ENCODE peak calls at places on chromosome 11, in seven cellular contexts. O is left ventricle myocardium inferior; F is activated T-helper 1 cell treated with anti-CD3 and anti-CD28 coated beads, Interleukin-2, amount 50 U/mL, for 16 hours; L is AG08395; S is NCI-H1105 treated with DMSO at 0.1 percent for 48 hours; Z is sciatic nerve; P is right cardiac atrium. W is an unnamed sample.

GRCh38 chr11:7279676-7280075 is 28.0 kb downstream of the SYT9 start:
- DNase-seq in S (no peak), L (no peak), F (no peak), Z (no peak), P (no peak), O (no peak), W (no peak)

GRCh38 chr11:84056696-84057095 is 770.5 kb upstream of the CCDC90B start:
- DNase-seq in Z (no peak), P (no peak), L (no peak), S (no peak), O (no peak), F (no peak), W (no peak)

GRCh38 chr11:20084921-20085814 is 75.1 kb downstream of the DBX1 start:
- DNase-seq in O (no peak), S (no peak), L (no peak), F (no peak), Z (no peak), P (no peak), W (no peak)

GRCh38 chr11:114195981-114196731 is 100.0 kb upstream of the NNMT start:
- DNase-seq in P (no peak), Z (no peak), L (peak; percentile 14), S (no peak), O (no peak), F (no peak), W (peak; percentile 27)

GRCh38 chr11:62068730-62069129 is 55.1 kb upstream of the INCENP start:
- DNase-seq in Z (no peak), S (no peak), O (no peak), F (no peak), L (no peak), P (no peak), W (peak; percentile 11)

GRCh38 chr11:101166038-101166437 is 36.4 kb upstream of the PGR start:
- DNase-seq in F (no peak), P (no peak), O (no peak), L (no peak), Z (no peak), S (no peak), W (no peak)

GRCh38 chr11:86749376-86749775 is 51.0 kb upstream of the PRSS23 start:
- DNase-seq in Z (no peak), F (no peak), O (no peak), L (no peak), S (no peak), P (no peak), W (no peak)

GRCh38 chr11:65390099-65390941 is 3.9 kb downstream of the FRMD8 start:
- DNase-seq in O (no peak), P (no peak), L (peak; percentile 31), Z (peak; percentile 69), S (no peak), F (no peak), W (peak; percentile 45)

GRCh38 chr11:69196322-69197169 is 40.8 kb downstream of the SMIM38 start:
- DNase-seq in O (no peak), S (no peak), Z (no peak), L (no peak), P (no peak), F (no peak), W (no peak)

GRCh38 chr11:64959498-64959897 is 12.4 kb downstream of the MAJIN start:
- DNase-seq in F (no peak), P (no peak), Z (no peak), L (no peak), S (no peak), O (no peak), W (no peak)

GRCh38 chr11:114219559-114220349 is 76.4 kb upstream of the NNMT start:
- DNase-seq in L (no peak), S (no peak), Z (no peak), F (no peak), O (no peak), P (peak; percentile 76), W (no peak)

GRCh38 chr11:116525961-116526495 is 246.8 kb downstream of the BUD13 start:
- DNase-seq in L (no peak), Z (peak; percentile 12), P (no peak), F (no peak), S (no peak), O (no peak), W (no peak)

GRCh38 chr11:73622920-73623593 is 23.3 kb upstream of the PLEKHB1 start:
- DNase-seq in L (peak; percentile 14), O (no peak), F (no peak), Z (no peak), P (no peak), S (no peak), W (no peak)

GRCh38 chr11:113001709-113002108 is 40.5 kb downstream of the NCAM1 start:
- DNase-seq in L (no peak), S (peak; percentile 97), F (no peak), P (no peak), O (no peak), Z (no peak), W (no peak)

GRCh38 chr11:10657308-10658271 is 36.0 kb downstream of the IRAG1 start:
- DNase-seq in P (no peak), L (peak; percentile 59), Z (no peak), S (no peak), O (no peak), F (no peak), W (peak; percentile 61)

GRCh38 chr11:59088164-59088563 is 2.1 kb downstream of the GLYATL1B start:
- DNase-seq in S (no peak), L (no peak), P (no peak), O (no peak), F (no peak), Z (no peak), W (no peak)

GRCh38 chr11:62850911-62851806 is 11.8 kb upstream of the WDR74 start:
- DNase-seq in F (no peak), P (no peak), L (no peak), Z (no peak), S (peak; percentile 23), O (no peak), W (no peak)

GRCh38 chr11:93622043-93622442 is 39.4 kb upstream of the CEP295 start:
- DNase-seq in O (no peak), L (no peak), F (no peak), Z (no peak), P (no peak), S (no peak), W (no peak)

GRCh38 chr11:56846631-56847400 is 98.3 kb upstream of the OR9G4 start:
- DNase-seq in S (no peak), P (peak; percentile 7), Z (no peak), O (no peak), F (no peak), L (no peak), W (no peak)

GRCh38 chr11:859394-860131 is 16.9 kb downstream of the TSPAN4 start:
- DNase-seq in F (no peak), Z (peak; percentile 89), S (peak; percentile 81), O (peak; percentile 81), P (peak; percentile 96), L (peak; percentile 91), W (peak; percentile 92)

GRCh38 chr11:44738791-44739190 is 12.0 kb downstream of the TSPAN18 start:
- DNase-seq in L (no peak), P (no peak), Z (no peak), F (no peak), O (no peak), S (no peak), W (no peak)

GRCh38 chr11:133526790-133527189 is 5.5 kb downstream of the OPCML start:
- DNase-seq in O (peak; percentile 47), S (no peak), Z (no peak), F (no peak), L (no peak), P (peak; percentile 60), W (no peak)

GRCh38 chr11:285894-286220 is 3.1 kb upstream of the PGGHG start:
- DNase-seq in F (no peak), Z (peak; percentile 45), O (no peak), S (no peak), P (no peak), L (no peak), W (no peak)

GRCh38 chr11:11605181-11605580 is 16.6 kb downstream of the GALNT18 start:
- DNase-seq in S (no peak), P (no peak), O (no peak), F (no peak), L (no peak), Z (no peak), W (no peak)

GRCh38 chr11:13302440-13302958 is 24.9 kb downstream of the BMAL1 start:
- DNase-seq in F (no peak), O (no peak), S (no peak), P (no peak), Z (no peak), L (no peak), W (no peak)

GRCh38 chr11:4453118-4453517 is 4.0 kb downstream of the OR52K2 start:
- DNase-seq in F (no peak), Z (no peak), L (no peak), P (no peak), O (no peak), S (no peak), W (no peak)

GRCh38 chr11:77668760-77669159 is 31.2 kb upstream of the CLNS1A start:
- DNase-seq in O (no peak), Z (no peak), P (no peak), S (no peak), F (no peak), L (no peak), W (no peak)

GRCh38 chr11:6705905-6706535 is 22.9 kb upstream of the MRPL17 start:
- DNase-seq in L (peak; percentile 72), S (peak; percentile 46), O (no peak), P (no peak), F (no peak), Z (peak; percentile 70), W (peak; percentile 74)

GRCh38 chr11:114197799-114198500 is 98.2 kb upstream of the NNMT start:
- DNase-seq in S (no peak), F (no peak), O (peak; percentile 81), L (peak; percentile 25), Z (no peak), P (peak; percentile 88), W (peak; percentile 34)

GRCh38 chr11:117519170-117519569 is 191.5 kb downstream of the CEP164 start:
- DNase-seq in Z (no peak), P (no peak), F (no peak), L (no peak), S (no peak), O (no peak), W (no peak)

W was measured in AG20443.